ENCODE peak calls at places on chromosomes 13 and 19, in eight cellular contexts. A is GM23338, W is mesothelial cell of epicardium, T is tibial artery, Y is fibroblast of lung, J is AG04450, N is left lung, I is glutamatergic neuron. C is an unnamed sample.

GRCh38 chr19:31054430-31054829 is 294.8 kb downstream of the TSHZ3 start:
- DNase-seq in I (peak; percentile 67), W (no peak), T (no peak), J (peak; percentile 56), A (peak; percentile 86), N (no peak), Y (peak; percentile 63), C (no peak)

GRCh38 chr19:3366104-3366760 is at the start of gene NFIC:
- DNase-seq in T (peak; percentile 93), W (no peak), Y (peak; percentile 84), I (no peak), J (no peak), N (peak; percentile 92), A (peak; percentile 77), C (no peak)

GRCh38 chr13:31957772-31958171 is 73.8 kb upstream of the FRY start:
- DNase-seq in J (no peak), T (no peak), A (no peak), W (no peak), N (no peak), Y (no peak), I (no peak), C (no peak)

GRCh38 chr13:33367931-33368330 is 82.4 kb upstream of the STARD13 start:
- DNase-seq in J (no peak), Y (no peak), A (no peak), N (no peak), T (no peak), W (no peak), I (no peak), C (no peak)

GRCh38 chr19:49200238-49200862 is 42.8 kb downstream of the TRPM4 start:
- DNase-seq in J (no peak), I (no peak), A (peak; percentile 65), T (no peak), Y (no peak), N (no peak), W (no peak), C (no peak)

GRCh38 chr13:43448605-43449004 is 338.2 kb downstream of the ENOX1 start:
- DNase-seq in T (no peak), Y (peak; percentile 10), A (no peak), I (no peak), J (no peak), N (no peak), W (no peak), C (no peak)

GRCh38 chr13:53217221-53217620 is 188.6 kb downstream of the OLFM4 start:
- DNase-seq in N (no peak), A (no peak), T (no peak), J (no peak), I (no peak), W (no peak), Y (no peak), C (no peak)

GRCh38 chr19:56971230-56971629 is 130.7 kb upstream of the PEG3 start:
- DNase-seq in N (no peak), A (no peak), I (no peak), W (no peak), J (no peak), Y (no peak), T (no peak), C (no peak)

GRCh38 chr19:48696353-48697010 is 711 bp downstream of the FUT2 start:
- DNase-seq in I (no peak), T (no peak), A (peak; percentile 72), N (no peak), Y (no peak), J (no peak), W (no peak), C (no peak)

GRCh38 chr19:5036733-5037681 is 68.1 kb downstream of the KDM4B start:
- DNase-seq in T (no peak), A (no peak), W (no peak), I (peak; percentile 58), J (no peak), Y (peak; percentile 85), N (no peak), C (no peak)

GRCh38 chr19:51808333-51808986 is 13.5 kb downstream of the FPR3 start:
- DNase-seq in I (no peak), W (no peak), T (no peak), N (no peak), J (no peak), Y (no peak), A (no peak), C (no peak)

GRCh38 chr13:37685206-37685605 is 86.6 kb upstream of the POSTN start:
- DNase-seq in A (no peak), N (no peak), Y (peak; percentile 59), T (no peak), J (no peak), I (no peak), W (no peak), C (no peak)

GRCh38 chr13:72530471-72530870 is 197.0 kb downstream of the MZT1 start:
- DNase-seq in T (no peak), J (no peak), N (no peak), W (no peak), I (no peak), Y (peak; percentile 71), A (no peak), C (no peak)

GRCh38 chr13:98532254-98532653 is 44.7 kb downstream of the STK24 start:
- DNase-seq in W (no peak), I (no peak), Y (no peak), T (no peak), J (no peak), A (no peak), N (no peak), C (no peak)

GRCh38 chr13:42548731-42549554 is 25.0 kb upstream of the TNFSF11 start:
- DNase-seq in A (no peak), N (no peak), W (no peak), T (peak; percentile 68), I (no peak), J (no peak), Y (peak; percentile 25), C (no peak)

GRCh38 chr19:16061943-16062342 is 14.4 kb upstream of the TPM4 start:
- DNase-seq in W (no peak), Y (no peak), J (no peak), A (no peak), I (no peak), T (no peak), N (no peak), C (no peak)

GRCh38 chr19:19081642-19082151 is 17.9 kb downstream of the SLC25A42 start:
- DNase-seq in N (no peak), Y (peak; percentile 18), T (peak; percentile 84), W (no peak), I (no peak), A (no peak), J (no peak), C (no peak)

GRCh38 chr13:32045537-32045936 is 14.0 kb downstream of the FRY start:
- DNase-seq in Y (no peak), A (no peak), N (no peak), I (no peak), T (no peak), W (no peak), J (no peak), C (no peak)

GRCh38 chr19:10193666-10194499 is 870 bp downstream of the DNMT1 start:
- DNase-seq in J (no peak), A (peak; percentile 65), Y (peak; percentile 67), N (peak; percentile 86), T (no peak), I (peak; percentile 66), W (no peak), C (no peak)

GRCh38 chr19:6828698-6829633 is 56.5 kb downstream of the VAV1 start:
- DNase-seq in A (peak; percentile 83), I (no peak), W (no peak), N (no peak), J (no peak), Y (no peak), T (peak; percentile 29), C (no peak)

GRCh38 chr19:2371656-2372055 is 11.6 kb downstream of the TMPRSS9 start:
- DNase-seq in J (no peak), I (no peak), A (no peak), T (no peak), Y (no peak), N (peak; percentile 43), W (no peak), C (no peak)

GRCh38 chr19:40433391-40434216 is 7.8 kb upstream of the SERTAD1 start:
- DNase-seq in W (peak; percentile 64), I (peak; percentile 87), Y (peak; percentile 91), N (peak; percentile 97), T (peak; percentile 96), J (peak; percentile 66), A (peak; percentile 91), C (peak; percentile 50)

GRCh38 chr19:5058456-5059190 is 89.7 kb downstream of the KDM4B start:
- DNase-seq in T (no peak), J (no peak), N (no peak), A (no peak), Y (peak; percentile 59), W (no peak), I (no peak), C (no peak)

GRCh38 chr13:32415019-32415418 is 12.9 kb downstream of the N4BP2L1 start:
- DNase-seq in J (no peak), T (no peak), W (no peak), Y (no peak), N (no peak), A (peak; percentile 82), I (peak; percentile 41), C (no peak)

GRCh38 chr19:1239420-1239795 is 1.6 kb upstream of the CBARP start:
- DNase-seq in Y (no peak), J (no peak), W (no peak), A (no peak), I (no peak), T (no peak), N (no peak), C (no peak)
- TF ChIP-seq CTCF in Y (no peak), J (no peak), W (no peak), A (no peak), I (no peak), T (no peak), N (no peak), C (no peak)

GRCh38 chr19:13833330-13834265 is 38.4 kb downstream of the ZSWIM4 start:
- DNase-seq in A (peak; percentile 96), W (peak; percentile 92), J (peak; percentile 53), Y (peak; percentile 87), N (peak; percentile 96), T (peak; percentile 98), I (peak; percentile 94), C (peak; percentile 94)
- TF ChIP-seq CTCF in A (peak; percentile 75), W (peak; percentile 33), J (peak; percentile 44), Y (no peak), N (no peak), T (peak; percentile 14), I (peak; percentile 29), C (peak; percentile 61)

GRCh38 chr13:21328201-21328600 is 130.9 kb downstream of the ZDHHC20 start:
- DNase-seq in J (no peak), A (peak; percentile 80), I (no peak), N (no peak), W (no peak), T (no peak), Y (no peak), C (no peak)
- TF ChIP-seq CTCF in J (no peak), A (no peak), I (no peak), N (no peak), W (no peak), T (no peak), Y (no peak), C (no peak)

GRCh38 chr13:19622189-19622588 is 11.3 kb upstream of the MPHOSPH8 start:
- DNase-seq in N (no peak), J (no peak), I (no peak), A (peak; percentile 22), W (no peak), T (no peak), Y (no peak), C (no peak)

DNA sequence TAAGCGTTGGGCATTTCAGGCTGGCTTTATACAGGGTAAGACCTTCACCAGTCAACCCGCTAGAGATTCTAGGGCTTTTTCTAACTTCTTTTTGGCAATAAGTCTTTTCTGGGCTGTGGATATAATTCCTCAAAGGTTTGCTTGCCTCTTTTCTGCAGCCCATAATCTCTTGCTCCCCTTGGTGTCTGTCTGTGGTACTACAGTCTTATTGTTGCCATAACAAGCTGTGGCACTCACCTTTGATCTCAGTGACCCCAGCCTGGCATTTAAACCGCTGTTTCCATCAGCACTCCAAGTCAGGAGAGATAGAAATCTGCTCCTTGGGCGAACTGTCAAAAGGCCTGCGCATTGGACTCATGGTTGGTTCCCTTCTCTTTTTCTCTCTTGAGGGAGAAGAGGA is 14.5 kb upstream of the MPHOSPH8 start:
- DNase-seq in Y (peak; percentile 10), N (no peak), A (peak; percentile 80), I (no peak), J (no peak), T (no peak), W (no peak), C (peak; percentile 15)
- TF ChIP-seq CTCF in Y (peak; percentile 90), N (peak; percentile 37), A (peak; percentile 55), I (peak; percentile 50), J (peak; percentile 76), T (no peak), W (no peak), C (peak; percentile 57)

C was measured in neural crest cell.